ENCODE peak calls at places on chromosomes 5 and 9, in five cellular contexts. One of them, this sample, is unnamed.

GRCh38 chr9:115262477-115262876 is 144.5 kb upstream of the TNC start:
- DNase-seq in Peyer's patch: peak
- DNase-seq in effector memory CD4-positive, alpha-beta T cell: no peak
- DNase-seq in psoas muscle: peak
- DNase-seq in prostate gland: peak
- DNase-seq in this sample: no peak

GRCh38 chr5:76074487-76074886 is 8.7 kb upstream of the SV2C start:
- DNase-seq in effector memory CD4-positive, alpha-beta T cell: no peak
- DNase-seq in psoas muscle: no peak
- DNase-seq in prostate gland: peak
- DNase-seq in Peyer's patch: no peak
- DNase-seq in this sample: no peak

GRCh38 chr5:37435261-37435660 is 56.1 kb downstream of the WDR70 start:
- DNase-seq in psoas muscle: no peak
- DNase-seq in Peyer's patch: no peak
- DNase-seq in prostate gland: no peak
- DNase-seq in effector memory CD4-positive, alpha-beta T cell: no peak
- DNase-seq in this sample: no peak

GRCh38 chr5:51829226-51829625 is 446.0 kb downstream of the ISL1 start:
- DNase-seq in psoas muscle: no peak
- DNase-seq in prostate gland: no peak
- DNase-seq in Peyer's patch: no peak
- DNase-seq in effector memory CD4-positive, alpha-beta T cell: no peak
- DNase-seq in this sample: no peak

GRCh38 chr5:139709587-139710369 is 61.6 kb downstream of the CXXC5 start:
- DNase-seq in psoas muscle: peak
- DNase-seq in prostate gland: no peak
- DNase-seq in Peyer's patch: peak
- DNase-seq in effector memory CD4-positive, alpha-beta T cell: no peak
- DNase-seq in this sample: no peak

GRCh38 chr9:17978773-17979172 is 399.9 kb downstream of the SH3GL2 start:
- DNase-seq in effector memory CD4-positive, alpha-beta T cell: no peak
- DNase-seq in Peyer's patch: no peak
- DNase-seq in prostate gland: no peak
- DNase-seq in psoas muscle: no peak
- DNase-seq in this sample: no peak

GRCh38 chr9:86983260-86984255 is 36.3 kb upstream of the GAS1 start:
- DNase-seq in Peyer's patch: no peak
- DNase-seq in psoas muscle: peak
- DNase-seq in effector memory CD4-positive, alpha-beta T cell: no peak
- DNase-seq in prostate gland: peak
- DNase-seq in this sample: no peak

GRCh38 chr5:132380741-132381140 is 11.2 kb downstream of the SLC22A5 start:
- DNase-seq in psoas muscle: no peak
- DNase-seq in effector memory CD4-positive, alpha-beta T cell: no peak
- DNase-seq in prostate gland: no peak
- DNase-seq in Peyer's patch: no peak
- DNase-seq in this sample: no peak

GRCh38 chr5:62742214-62742613 is 163.6 kb downstream of the LRRC70 start:
- DNase-seq in prostate gland: no peak
- DNase-seq in Peyer's patch: peak
- DNase-seq in psoas muscle: no peak
- DNase-seq in effector memory CD4-positive, alpha-beta T cell: no peak
- DNase-seq in this sample: no peak

GRCh38 chr9:126432659-126433058 is 106.0 kb downstream of the MVB12B start:
- DNase-seq in effector memory CD4-positive, alpha-beta T cell: no peak
- DNase-seq in Peyer's patch: peak
- DNase-seq in prostate gland: no peak
- DNase-seq in psoas muscle: no peak
- DNase-seq in this sample: no peak

GRCh38 chr9:126430124-126430523 is 103.5 kb downstream of the MVB12B start:
- DNase-seq in Peyer's patch: no peak
- DNase-seq in effector memory CD4-positive, alpha-beta T cell: no peak
- DNase-seq in psoas muscle: no peak
- DNase-seq in prostate gland: no peak
- DNase-seq in this sample: no peak

GRCh38 chr9:126429190-126429589 is 102.6 kb downstream of the MVB12B start:
- DNase-seq in prostate gland: no peak
- DNase-seq in psoas muscle: no peak
- DNase-seq in Peyer's patch: no peak
- DNase-seq in effector memory CD4-positive, alpha-beta T cell: no peak
- DNase-seq in this sample: no peak

GRCh38 chr9:126431112-126431742 is 104.6 kb downstream of the MVB12B start:
- DNase-seq in Peyer's patch: no peak
- DNase-seq in effector memory CD4-positive, alpha-beta T cell: no peak
- DNase-seq in psoas muscle: no peak
- DNase-seq in prostate gland: no peak
- DNase-seq in this sample: no peak

GRCh38 chr9:126428524-126429175 is 102.0 kb downstream of the MVB12B start:
- DNase-seq in prostate gland: no peak
- DNase-seq in effector memory CD4-positive, alpha-beta T cell: no peak
- DNase-seq in psoas muscle: no peak
- DNase-seq in Peyer's patch: no peak
- DNase-seq in this sample: no peak
- H3K27ac ChIP-seq in prostate gland: no peak
- H3K27ac ChIP-seq in effector memory CD4-positive, alpha-beta T cell: no peak
- H3K27ac ChIP-seq in psoas muscle: no peak
- H3K27ac ChIP-seq in Peyer's patch: no peak
- H3K27ac ChIP-seq in this sample: no peak

GRCh38 chr5:172731286-172732073 is 39.5 kb downstream of the DUSP1 start:
- DNase-seq in prostate gland: peak
- DNase-seq in Peyer's patch: peak
- DNase-seq in effector memory CD4-positive, alpha-beta T cell: no peak
- DNase-seq in psoas muscle: no peak
- DNase-seq in this sample: no peak

GRCh38 chr5:172735141-172735831 is 35.7 kb downstream of the DUSP1 start:
- DNase-seq in Peyer's patch: no peak
- DNase-seq in psoas muscle: no peak
- DNase-seq in effector memory CD4-positive, alpha-beta T cell: no peak
- DNase-seq in prostate gland: no peak
- DNase-seq in this sample: no peak

GRCh38 chr5:172732201-172732865 is 38.7 kb downstream of the DUSP1 start:
- DNase-seq in effector memory CD4-positive, alpha-beta T cell: no peak
- DNase-seq in psoas muscle: no peak
- DNase-seq in Peyer's patch: no peak
- DNase-seq in prostate gland: no peak
- DNase-seq in this sample: no peak

GRCh38 chr5:172733179-172733973 is 37.6 kb downstream of the DUSP1 start:
- DNase-seq in prostate gland: peak
- DNase-seq in psoas muscle: peak
- DNase-seq in effector memory CD4-positive, alpha-beta T cell: no peak
- DNase-seq in Peyer's patch: peak
- DNase-seq in this sample: no peak

GRCh38 chr5:172733974-172734346 is 37.0 kb downstream of the DUSP1 start:
- DNase-seq in effector memory CD4-positive, alpha-beta T cell: no peak
- DNase-seq in psoas muscle: no peak
- DNase-seq in Peyer's patch: no peak
- DNase-seq in prostate gland: no peak
- DNase-seq in this sample: no peak
- H3K27ac ChIP-seq in effector memory CD4-positive, alpha-beta T cell: no peak
- H3K27ac ChIP-seq in psoas muscle: peak
- H3K27ac ChIP-seq in Peyer's patch: peak
- H3K27ac ChIP-seq in prostate gland: peak
- H3K27ac ChIP-seq in this sample: no peak

DNA sequence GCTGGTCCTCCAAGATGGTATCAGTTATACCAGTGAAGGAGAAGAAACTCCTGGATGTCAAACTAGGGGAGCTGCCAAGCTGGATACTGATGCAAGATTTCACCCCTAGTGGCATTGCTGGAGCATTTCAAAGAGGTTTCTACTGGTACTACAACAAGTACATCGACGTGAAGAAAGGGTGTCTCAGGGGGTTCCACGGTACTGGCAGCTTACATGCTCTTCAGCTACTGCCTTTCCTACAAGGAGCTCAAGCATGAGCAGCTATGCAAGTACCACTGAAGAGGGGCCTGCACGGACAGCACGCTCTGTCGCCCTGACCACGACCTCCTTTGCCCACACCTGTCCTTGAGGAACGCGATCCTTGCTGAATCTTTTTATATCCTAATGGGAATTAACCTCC is 19.5 kb downstream of the ACTL7B start:
- DNase-seq in prostate gland: no peak
- DNase-seq in psoas muscle: no peak
- DNase-seq in Peyer's patch: no peak
- DNase-seq in effector memory CD4-positive, alpha-beta T cell: no peak
- DNase-seq in this sample: no peak
- H3K27ac ChIP-seq in prostate gland: no peak
- H3K27ac ChIP-seq in psoas muscle: no peak
- H3K27ac ChIP-seq in Peyer's patch: no peak
- H3K27ac ChIP-seq in effector memory CD4-positive, alpha-beta T cell: no peak
- H3K27ac ChIP-seq in this sample: no peak

DNA sequence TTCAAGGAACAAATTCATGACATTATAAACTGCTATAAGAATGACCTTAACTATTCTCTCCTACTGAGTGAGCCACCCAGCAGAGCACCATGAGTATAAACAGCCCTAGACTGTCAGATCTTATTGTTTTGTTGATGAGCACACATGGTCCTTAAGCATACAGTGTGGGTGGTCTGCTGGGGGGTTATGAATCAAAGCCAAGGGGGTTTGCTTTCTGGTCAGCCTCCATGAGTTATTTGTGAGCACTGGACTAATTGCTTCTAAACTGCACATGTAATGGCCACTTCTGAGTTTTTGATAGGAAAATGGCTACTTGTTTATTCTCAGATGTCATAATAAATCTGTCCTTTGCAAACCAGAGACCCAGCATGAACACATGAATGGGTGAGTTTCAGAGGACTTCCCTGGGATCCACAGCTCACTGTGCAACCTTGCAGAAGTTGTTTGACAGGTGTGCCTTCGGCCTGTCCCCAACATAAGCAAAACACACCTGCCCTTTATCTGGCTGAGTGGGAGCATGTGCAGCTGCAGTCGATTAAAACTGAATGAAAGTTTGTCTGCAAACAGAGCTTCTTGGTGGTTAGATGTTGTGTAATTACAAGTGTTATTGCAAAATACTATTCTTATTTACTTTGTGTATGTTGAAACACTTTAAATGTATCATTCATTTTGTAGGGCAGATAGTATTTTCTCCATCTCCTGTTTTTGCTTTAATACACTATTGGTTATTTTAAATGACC is 35.9 kb downstream of the MAMDC2 start:
- DNase-seq in Peyer's patch: no peak
- DNase-seq in psoas muscle: no peak
- DNase-seq in effector memory CD4-positive, alpha-beta T cell: no peak
- DNase-seq in prostate gland: no peak
- DNase-seq in this sample: no peak
- H3K27ac ChIP-seq in Peyer's patch: peak
- H3K27ac ChIP-seq in psoas muscle: no peak
- H3K27ac ChIP-seq in effector memory CD4-positive, alpha-beta T cell: no peak
- H3K27ac ChIP-seq in prostate gland: peak
- H3K27ac ChIP-seq in this sample: no peak

GRCh38 chr5:107868994-107869393 is 198.3 kb upstream of the EFNA5 start:
- DNase-seq in effector memory CD4-positive, alpha-beta T cell: no peak
- DNase-seq in prostate gland: no peak
- DNase-seq in psoas muscle: no peak
- DNase-seq in Peyer's patch: no peak
- DNase-seq in this sample: no peak
- H3K27ac ChIP-seq in effector memory CD4-positive, alpha-beta T cell: no peak
- H3K27ac ChIP-seq in prostate gland: no peak
- H3K27ac ChIP-seq in psoas muscle: no peak
- H3K27ac ChIP-seq in Peyer's patch: no peak
- H3K27ac ChIP-seq in this sample: no peak

GRCh38 chr9:101931756-101932155 is 193.3 kb upstream of the GRIN3A start:
- DNase-seq in Peyer's patch: no peak
- DNase-seq in effector memory CD4-positive, alpha-beta T cell: no peak
- DNase-seq in prostate gland: no peak
- DNase-seq in psoas muscle: no peak
- DNase-seq in this sample: no peak
- H3K27ac ChIP-seq in Peyer's patch: no peak
- H3K27ac ChIP-seq in effector memory CD4-positive, alpha-beta T cell: no peak
- H3K27ac ChIP-seq in prostate gland: no peak
- H3K27ac ChIP-seq in psoas muscle: no peak
- H3K27ac ChIP-seq in this sample: no peak

DNA sequence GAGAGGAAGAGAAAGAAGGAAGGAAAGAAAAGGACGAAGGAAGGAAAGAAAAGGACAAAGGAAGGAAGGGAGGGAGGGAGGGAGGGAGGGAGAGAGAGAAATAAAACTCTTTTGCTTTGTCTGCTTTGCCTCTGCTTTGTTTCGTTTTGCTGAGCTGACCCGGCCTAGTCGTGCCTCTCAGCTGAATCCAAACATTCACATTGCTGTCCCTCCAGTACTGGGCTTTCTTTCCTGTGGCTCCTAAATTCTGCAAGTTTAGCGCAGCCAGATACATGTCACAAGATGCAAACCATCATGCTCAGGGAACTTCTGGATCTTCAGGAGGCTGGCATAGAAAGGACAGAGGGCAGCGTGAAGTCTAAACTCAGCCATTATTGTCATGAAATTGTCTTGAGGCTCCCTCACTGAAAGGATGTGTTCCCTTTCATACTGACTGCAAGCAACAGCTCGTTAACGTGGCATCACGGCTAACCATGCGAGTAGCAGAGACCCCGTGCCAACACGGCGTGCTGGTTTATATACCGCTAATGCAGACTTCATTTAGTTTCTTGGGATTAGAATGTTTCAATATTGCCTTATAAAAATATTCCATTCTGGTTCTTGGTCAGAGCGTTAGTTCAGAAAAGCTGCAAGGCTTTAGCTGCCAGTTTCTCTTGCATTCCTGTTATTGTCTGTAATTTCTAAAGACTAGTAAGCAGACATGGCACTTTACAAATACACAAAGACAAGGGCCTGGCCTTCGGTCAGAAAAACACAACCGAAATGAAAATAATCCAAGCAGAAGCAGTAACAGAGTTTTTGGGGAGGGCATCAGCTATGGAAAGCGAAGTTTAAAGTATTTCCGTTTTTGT is 94.2 kb downstream of the TMEM174 start:
- DNase-seq in psoas muscle: no peak
- DNase-seq in Peyer's patch: no peak
- DNase-seq in effector memory CD4-positive, alpha-beta T cell: no peak
- DNase-seq in prostate gland: no peak
- DNase-seq in this sample: no peak
- H3K27ac ChIP-seq in psoas muscle: no peak
- H3K27ac ChIP-seq in Peyer's patch: no peak
- H3K27ac ChIP-seq in effector memory CD4-positive, alpha-beta T cell: no peak
- H3K27ac ChIP-seq in prostate gland: no peak
- H3K27ac ChIP-seq in this sample: no peak

GRCh38 chr9:124797343-124798103 is 20.6 kb downstream of the OLFML2A start:
- DNase-seq in prostate gland: no peak
- DNase-seq in effector memory CD4-positive, alpha-beta T cell: no peak
- DNase-seq in Peyer's patch: no peak
- DNase-seq in psoas muscle: no peak
- DNase-seq in this sample: no peak
- H3K27ac ChIP-seq in prostate gland: no peak
- H3K27ac ChIP-seq in effector memory CD4-positive, alpha-beta T cell: no peak
- H3K27ac ChIP-seq in Peyer's patch: no peak
- H3K27ac ChIP-seq in psoas muscle: peak
- H3K27ac ChIP-seq in this sample: no peak

DNA sequence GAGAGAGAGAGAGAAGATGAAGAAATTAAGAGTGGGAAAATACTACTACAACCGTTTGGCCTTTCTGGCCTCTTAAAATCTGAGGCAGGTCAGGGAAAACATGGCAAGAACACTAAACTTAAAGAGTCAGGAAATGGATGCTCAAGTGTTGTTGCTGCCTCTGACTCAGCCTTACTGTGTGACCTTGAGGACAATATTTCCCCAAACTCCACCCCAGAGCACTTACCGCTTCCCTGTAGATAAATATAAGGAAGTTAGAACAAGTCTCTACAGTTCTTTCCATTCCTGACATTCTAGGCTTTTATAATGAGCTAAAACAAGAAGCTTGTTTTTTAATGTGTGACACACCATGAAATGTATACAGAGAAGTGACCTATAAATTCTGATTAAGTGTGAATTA is 129.2 kb downstream of the GRIA1 start:
- DNase-seq in psoas muscle: no peak
- DNase-seq in prostate gland: no peak
- DNase-seq in Peyer's patch: no peak
- DNase-seq in effector memory CD4-positive, alpha-beta T cell: no peak
- DNase-seq in this sample: no peak
- H3K27ac ChIP-seq in psoas muscle: no peak
- H3K27ac ChIP-seq in prostate gland: no peak
- H3K27ac ChIP-seq in Peyer's patch: no peak
- H3K27ac ChIP-seq in effector memory CD4-positive, alpha-beta T cell: no peak
- H3K27ac ChIP-seq in this sample: no peak

This sample was measured in CD4-positive, CD25-positive, alpha-beta regulatory T cell.